ENCODE peak calls at places on chromosome 7, in nine cellular contexts. X is stomach, D is NCI-H2029 treated with DMSO at 0.1 percent for 48 hours, I is psoas muscle, O is NCI-H1105, Z is GM04503, A is activated gamma-delta T cell treated with Interleukin-2 at 50 U/mL for 16 hours, G is mesenteric fat pad, P is hypothalamus. Q is an unnamed sample.

GRCh38 chr7:46213154-46213537 is 292.1 kb upstream of the IGFBP3 start:
- DNase-seq in O (no peak), Z (no peak), D (no peak), X (no peak), I (no peak), A (no peak), P (no peak), G (no peak), Q (no peak)

GRCh38 chr7:129875745-129876411 is 76.9 kb downstream of the UBE2H start:
- DNase-seq in I (no peak), G (no peak), Z (peak; percentile 11), P (no peak), X (no peak), O (no peak), D (no peak), A (no peak), Q (no peak)

GRCh38 chr7:38327597-38327996 is 54.2 kb upstream of the TARP start:
- DNase-seq in Z (no peak), D (no peak), P (no peak), O (no peak), X (no peak), A (no peak), I (no peak), G (no peak), Q (no peak)

GRCh38 chr7:127789031-127789430 is 137.0 kb downstream of the SND1 start:
- DNase-seq in X (no peak), D (no peak), A (no peak), G (no peak), I (no peak), O (no peak), P (no peak), Z (no peak), Q (no peak)

GRCh38 chr7:1743481-1744230 is 73.6 kb downstream of the ELFN1 start:
- DNase-seq in Z (no peak), G (no peak), P (no peak), X (no peak), D (no peak), O (no peak), I (no peak), A (no peak), Q (no peak)

GRCh38 chr7:88254721-88255120 is 34.9 kb upstream of the SRI start:
- DNase-seq in O (no peak), A (no peak), G (no peak), D (no peak), X (no peak), Z (no peak), P (no peak), I (no peak), Q (no peak)

GRCh38 chr7:1809070-1809469 is 139.0 kb downstream of the ELFN1 start:
- DNase-seq in X (no peak), I (no peak), A (no peak), D (no peak), Z (no peak), O (no peak), G (peak; percentile 69), P (no peak), Q (no peak)

GRCh38 chr7:158520825-158521224 is 66.8 kb downstream of the PTPRN2 start:
- DNase-seq in D (no peak), P (no peak), A (no peak), G (no peak), O (no peak), Z (no peak), I (no peak), X (no peak), Q (no peak)

GRCh38 chr7:44048031-44048795 is 3.7 kb downstream of the DBNL start:
- DNase-seq in P (no peak), G (no peak), I (no peak), A (no peak), D (no peak), O (no peak), X (no peak), Z (no peak), Q (no peak)

GRCh38 chr7:129832282-129832681 is 120.5 kb downstream of the UBE2H start:
- DNase-seq in X (no peak), I (no peak), Z (no peak), P (no peak), D (no peak), G (peak; percentile 9), A (no peak), O (no peak), Q (no peak)

GRCh38 chr7:108454674-108455523 is 1.3 kb downstream of the NRCAM start:
- DNase-seq in G (no peak), Z (no peak), P (peak; percentile 79), I (no peak), O (peak; percentile 65), D (peak; percentile 37), A (no peak), X (no peak), Q (no peak)

GRCh38 chr7:101935521-101936141 is 118.2 kb downstream of the CUX1 start:
- DNase-seq in Z (no peak), P (no peak), G (no peak), X (peak; percentile 72), O (no peak), A (no peak), I (peak; percentile 72), D (no peak), Q (no peak)

GRCh38 chr7:143929224-143929920 is 5.7 kb upstream of the OR2F2 start:
- DNase-seq in G (no peak), I (no peak), P (peak; percentile 21), O (no peak), Z (no peak), A (no peak), X (no peak), D (no peak), Q (no peak)

GRCh38 chr7:2093214-2093840 is 139.4 kb downstream of the MAD1L1 start:
- DNase-seq in Z (no peak), P (no peak), G (no peak), O (no peak), X (no peak), D (no peak), A (no peak), I (no peak), Q (no peak)

GRCh38 chr7:76233538-76234281 is 32.0 kb downstream of the SRRM3 start:
- DNase-seq in P (peak; percentile 37), D (no peak), I (no peak), X (no peak), A (no peak), G (no peak), Z (no peak), O (no peak), Q (no peak)

GRCh38 chr7:82443801-82444219 is 233 bp upstream of the CACNA2D1 start:
- DNase-seq in A (no peak), X (peak; percentile 64), D (peak; percentile 47), G (peak; percentile 92), I (peak; percentile 86), O (peak; percentile 88), P (peak; percentile 91), Z (no peak), Q (peak; percentile 90)

GRCh38 chr7:101829374-101829773 is 11.9 kb downstream of the CUX1 start:
- DNase-seq in P (no peak), Z (no peak), X (no peak), D (no peak), A (no peak), O (no peak), G (peak; percentile 51), I (no peak), Q (no peak)

GRCh38 chr7:22329816-22330524 is 27.0 kb downstream of the RAPGEF5 start:
- DNase-seq in Z (no peak), I (no peak), A (no peak), D (peak; percentile 65), X (no peak), G (no peak), O (no peak), P (no peak), Q (no peak)

GRCh38 chr7:584122-584465 is 64.4 kb upstream of the PDGFA start:
- DNase-seq in A (peak; percentile 86), O (no peak), P (no peak), X (peak; percentile 39), D (no peak), Z (peak; percentile 5), I (no peak), G (no peak), Q (no peak)

GRCh38 chr7:6558837-6559236 is 7.6 kb upstream of the GRID2IP start:
- DNase-seq in A (no peak), D (peak; percentile 18), G (no peak), X (no peak), I (no peak), P (no peak), Z (no peak), O (no peak), Q (no peak)

GRCh38 chr7:5282464-5283316 is at the start of gene SLC29A4:
- DNase-seq in P (peak; percentile 34), X (peak; percentile 62), O (peak; percentile 31), G (no peak), D (no peak), I (peak; percentile 51), A (no peak), Z (no peak), Q (no peak)

GRCh38 chr7:40676220-40676619 is 541.4 kb downstream of the SUGCT start:
- DNase-seq in D (no peak), P (no peak), A (no peak), G (no peak), Z (no peak), I (no peak), X (no peak), O (no peak), Q (no peak)

GRCh38 chr7:29801929-29802328 is 4.4 kb upstream of the WIPF3 start:
- DNase-seq in I (no peak), O (no peak), P (no peak), G (no peak), A (no peak), Z (no peak), X (no peak), D (no peak), Q (no peak)

GRCh38 chr7:7165372-7165771 is 17.0 kb upstream of the C1GALT1 start:
- DNase-seq in D (no peak), Z (no peak), P (no peak), A (no peak), O (no peak), G (no peak), I (no peak), X (no peak), Q (no peak)

GRCh38 chr7:20826243-20826642 is 39.6 kb upstream of the SP8 start:
- DNase-seq in P (no peak), X (no peak), Z (no peak), D (no peak), A (no peak), I (no peak), G (no peak), O (no peak), Q (no peak)

GRCh38 chr7:142537760-142538159 is 211.5 kb upstream of the PRSS1 start:
- DNase-seq in I (no peak), X (no peak), O (no peak), A (no peak), D (no peak), P (no peak), Z (no peak), G (no peak), Q (no peak)

GRCh38 chr7:133709036-133709880 is 417.9 kb upstream of the LRGUK start:
- DNase-seq in O (no peak), G (no peak), P (no peak), D (no peak), Z (no peak), X (no peak), I (no peak), A (no peak), Q (no peak)

GRCh38 chr7:107891619-107892366 is 810 bp downstream of the DLD start:
- DNase-seq in P (no peak), O (no peak), G (no peak), D (no peak), X (no peak), I (no peak), Z (peak; percentile 20), A (no peak), Q (no peak)

GRCh38 chr7:35727571-35727970 is 32.6 kb upstream of the HERPUD2 start:
- DNase-seq in Z (no peak), G (no peak), D (no peak), P (no peak), X (no peak), A (peak; percentile 43), I (no peak), O (no peak), Q (no peak)

GRCh38 chr7:157973971-157974677 is 613.5 kb downstream of the PTPRN2 start:
- DNase-seq in Z (no peak), A (no peak), G (peak; percentile 74), P (no peak), X (no peak), D (no peak), O (no peak), I (no peak), Q (no peak)

GRCh38 chr7:57210871-57211270 is 78.6 kb upstream of the ZNF479 start:
- DNase-seq in I (no peak), G (no peak), D (no peak), Z (no peak), O (no peak), X (peak; percentile 3), P (no peak), A (no peak), Q (no peak)

Q was measured in fibroblast of the conjunctiva.